ENCODE peak calls at places on chromosomes 13 and 19, in seven cellular contexts. N is activated T-cell treated with anti-CD3 and anti-CD28 coated beads for 1 hour; Q is H54; D is mucosa of gallbladder; E is NT2/D1; J is stimulated activated CD4-positive, alpha-beta T cell treated with anti-CD3 and anti-CD28 coated beads, Interleukin-15, amount 100 ng/mL, for 1 hour; S is GM03348. M is an unnamed sample.

GRCh38 chr13:87052731-87053130 is 618.4 kb upstream of the SLITRK5 start:
- DNase-seq in N (no peak), J (no peak), S (no peak), D (no peak), Q (no peak), E (no peak), M (no peak)

GRCh38 chr19:45786533-45786894 is 4.2 kb upstream of the DMPK start:
- DNase-seq in D (no peak), E (no peak), J (no peak), S (no peak), Q (no peak), N (no peak), M (no peak)

GRCh38 chr19:1268392-1269064 is 604 bp upstream of the CIRBP start:
- DNase-seq in E (no peak), S (no peak), J (no peak), D (no peak), Q (no peak), N (no peak), M (no peak)

GRCh38 chr19:4374451-4375163 is 25.7 kb downstream of the SH3GL1 start:
- DNase-seq in J (no peak), E (no peak), N (no peak), Q (peak; percentile 92), D (peak; percentile 41), S (peak; percentile 93), M (no peak)

GRCh38 chr13:98889419-98890079 is 88.3 kb downstream of the DOCK9 start:
- DNase-seq in N (no peak), Q (no peak), J (no peak), S (no peak), E (no peak), D (no peak), M (no peak)

GRCh38 chr19:37980419-37980975 is 73.5 kb downstream of the SIPA1L3 start:
- DNase-seq in Q (no peak), E (no peak), N (no peak), D (no peak), J (no peak), S (no peak), M (no peak)

GRCh38 chr19:48639483-48640375 is 2.5 kb upstream of the DBP start:
- DNase-seq in Q (no peak), J (no peak), E (no peak), N (no peak), D (no peak), S (no peak), M (no peak)

GRCh38 chr13:110137677-110138008 is 169.3 kb downstream of the COL4A1 start:
- DNase-seq in N (no peak), S (peak; percentile 38), D (peak; percentile 40), J (no peak), Q (no peak), E (no peak), M (no peak)

GRCh38 chr13:106986687-106987434 is 418.9 kb upstream of the ARGLU1 start:
- DNase-seq in J (no peak), N (no peak), E (no peak), D (no peak), S (no peak), Q (no peak), M (no peak)

GRCh38 chr13:97371486-97372109 is 62.4 kb upstream of the RAP2A start:
- DNase-seq in N (no peak), E (no peak), D (no peak), Q (no peak), S (no peak), J (no peak), M (no peak)

GRCh38 chr13:25733696-25734435 is 317.9 kb downstream of the SHISA2 start:
- DNase-seq in E (no peak), Q (no peak), S (no peak), J (no peak), D (no peak), N (no peak), M (no peak)

GRCh38 chr13:114043421-114044053 is 69.7 kb upstream of the C13orf46 start:
- DNase-seq in N (no peak), S (peak; percentile 82), E (no peak), J (no peak), D (no peak), Q (peak; percentile 95), M (no peak)

GRCh38 chr13:20492641-20493040 is 33.0 kb downstream of the CRYL1 start:
- DNase-seq in N (no peak), J (no peak), E (no peak), S (peak; percentile 12), Q (peak; percentile 30), D (no peak), M (peak; percentile 67)

GRCh38 chr13:107964356-107964755 is 251.0 kb downstream of the LIG4 start:
- DNase-seq in N (no peak), Q (no peak), S (no peak), J (no peak), D (no peak), E (no peak), M (no peak)

GRCh38 chr19:39139305-39140194 is 14.0 kb downstream of the PAK4 start:
- DNase-seq in Q (no peak), J (no peak), S (no peak), N (no peak), E (peak; percentile 77), D (no peak), M (no peak)

GRCh38 chr19:30065680-30066606 is 123.9 kb downstream of the URI1 start:
- DNase-seq in J (no peak), Q (no peak), D (no peak), N (no peak), E (no peak), S (no peak), M (no peak)

GRCh38 chr13:30898070-30898469 is 8.0 kb upstream of the MEDAG start:
- DNase-seq in D (no peak), N (no peak), Q (no peak), E (no peak), S (no peak), J (no peak), M (no peak)

GRCh38 chr13:37277435-37278144 is 172.1 kb upstream of the CSNK1A1L start:
- DNase-seq in J (no peak), S (peak; percentile 68), D (no peak), N (no peak), Q (no peak), E (no peak), M (no peak)

GRCh38 chr19:44694184-44694579 is 4.8 kb upstream of the CEACAM16 start:
- DNase-seq in Q (no peak), D (no peak), N (no peak), E (no peak), S (no peak), J (no peak), M (no peak)

GRCh38 chr19:56176881-56177280 is 1.1 kb downstream of the GALP start:
- DNase-seq in E (no peak), J (no peak), S (no peak), D (no peak), N (no peak), Q (no peak), M (no peak)

GRCh38 chr13:80604094-80604493 is 263.2 kb upstream of the SPRY2 start:
- DNase-seq in Q (no peak), E (no peak), S (no peak), N (no peak), D (no peak), J (no peak), M (no peak)

GRCh38 chr19:53915000-53915399 is 5.9 kb downstream of the CACNG7 start:
- DNase-seq in E (no peak), N (no peak), J (no peak), D (no peak), S (no peak), Q (no peak), M (no peak)

GRCh38 chr13:44294868-44295267 is 78.8 kb upstream of the SERP2 start:
- DNase-seq in J (no peak), E (no peak), D (no peak), N (no peak), S (no peak), Q (no peak), M (no peak)

M was measured in activated naive CD4-positive, alpha-beta T cell treated with anti-CD3 and anti-CD28 coated beads, Interleukin-2, amount 50 U/mL, for 72 hours.